ENCODE peak calls at places on chromosome 19, in seven cellular contexts. C is stimulated activated naive CD4-positive, alpha-beta T cell; D is body of pancreas; P is iPS DF 19.7; Y is fibroblast of the aortic adventitia; L is left cardiac atrium; B is nucleus accumbens. W is an unnamed sample.

GRCh38 chr19:39539519-39540332 is at the start of gene EID2:
- DNase-seq in C (peak), D (peak), P (peak), Y (peak), L (peak), B (peak), W (peak)

GRCh38 chr19:30150626-30151025 is 208.6 kb downstream of the URI1 start:
- DNase-seq in C (no peak), D (no peak), P (no peak), Y (no peak), L (no peak), B (peak), W (no peak)

GRCh38 chr19:41357746-41358145 is 4.0 kb upstream of the TGFB1 start:
- DNase-seq in C (no peak), D (no peak), P (no peak), Y (no peak), L (no peak), B (no peak), W (no peak)

GRCh38 chr19:38204096-38204495 is 19.9 kb downstream of the DPF1 start:
- DNase-seq in C (no peak), D (peak), P (no peak), Y (no peak), L (no peak), B (no peak), W (no peak)

GRCh38 chr19:3670796-3671679 is 29.2 kb downstream of the PIP5K1C start:
- DNase-seq in C (no peak), D (peak), P (no peak), Y (peak), L (peak), B (no peak), W (no peak)

GRCh38 chr19:13717194-13717643 is 47.1 kb upstream of the MRI1 start:
- DNase-seq in C (no peak), D (no peak), P (no peak), Y (peak), L (no peak), B (no peak), W (no peak)

GRCh38 chr19:4059931-4060620 is 6.6 kb downstream of the ZBTB7A start:
- DNase-seq in C (no peak), D (peak), P (no peak), Y (peak), L (peak), B (no peak), W (no peak)

GRCh38 chr19:5536337-5536894 is 31.3 kb downstream of the TINCR start:
- DNase-seq in C (no peak), D (peak), P (peak), Y (peak), L (peak), B (peak), W (no peak)

GRCh38 chr19:29714371-29714952 is 599 bp downstream of the C19orf12 start:
- DNase-seq in C (peak), D (no peak), P (no peak), Y (no peak), L (no peak), B (no peak), W (no peak)

GRCh38 chr19:18847516-18848463 is 16.0 kb downstream of the UPF1 start:
- DNase-seq in C (no peak), D (no peak), P (no peak), Y (peak), L (peak), B (no peak), W (no peak)

GRCh38 chr19:6424190-6424938 is at the start of gene KHSRP:
- DNase-seq in C (peak), D (no peak), P (no peak), Y (no peak), L (peak), B (no peak), W (no peak)

GRCh38 chr19:55189424-55189823 is 9.3 kb upstream of the SYT5 start:
- DNase-seq in C (no peak), D (no peak), P (no peak), Y (peak), L (peak), B (peak), W (no peak)

GRCh38 chr19:6211632-6212402 is 68.0 kb downstream of the MLLT1 start:
- DNase-seq in C (no peak), D (no peak), P (no peak), Y (no peak), L (no peak), B (no peak), W (no peak)

GRCh38 chr19:20472854-20473253 is 92.7 kb downstream of the ZNF737 start:
- DNase-seq in C (no peak), D (no peak), P (no peak), Y (no peak), L (no peak), B (no peak), W (no peak)

GRCh38 chr19:10001899-10002298 is 8.4 kb downstream of the COL5A3 start:
- DNase-seq in C (no peak), D (peak), P (no peak), Y (no peak), L (peak), B (no peak), W (peak)

GRCh38 chr19:57338798-57339378 is 12.2 kb upstream of the ZNF304 start:
- DNase-seq in C (no peak), D (no peak), P (no peak), Y (peak), L (no peak), B (no peak), W (no peak)

GRCh38 chr19:17671906-17672305 is 16.2 kb downstream of the UNC13A start:
- DNase-seq in C (no peak), D (no peak), P (no peak), Y (peak), L (no peak), B (no peak), W (no peak)

GRCh38 chr19:3979289-3979673 is 6.0 kb downstream of the EEF2 start:
- DNase-seq in C (no peak), D (no peak), P (no peak), Y (no peak), L (no peak), B (no peak), W (no peak)

W was measured in AML-193.